ENCODE peak calls at places on chromosomes 6 and 20, in ten cellular contexts. One of them, this sample, is unnamed.
A peak's percentile ranks its signal among the peaks of the same experiment; 100 is the strongest.

GRCh38 chr6:32941412-32941784 is 570 bp upstream of the HLA-DMB start:
- DNase-seq in neural progenitor cell: peak; percentile 11
- DNase-seq in HCT116: no peak
- DNase-seq in ovary: no peak
- DNase-seq in tibial artery: no peak
- DNase-seq in stomach: no peak
- DNase-seq in left lung: no peak
- DNase-seq in Peyer's patch: peak; percentile 86
- DNase-seq in left ventricle myocardium inferior: no peak
- DNase-seq in pancreas: no peak
- DNase-seq in this sample: peak; percentile 93

GRCh38 chr6:104484626-104485025 is 375.1 kb downstream of the HACE1 start:
- DNase-seq in neural progenitor cell: no peak
- DNase-seq in HCT116: no peak
- DNase-seq in ovary: no peak
- DNase-seq in tibial artery: no peak
- DNase-seq in stomach: no peak
- DNase-seq in left lung: no peak
- DNase-seq in Peyer's patch: no peak
- DNase-seq in left ventricle myocardium inferior: no peak
- DNase-seq in pancreas: no peak
- DNase-seq in this sample: no peak

GRCh38 chr6:42405025-42405424 is 46.7 kb downstream of the TRERF1 start:
- DNase-seq in neural progenitor cell: no peak
- DNase-seq in HCT116: no peak
- DNase-seq in ovary: no peak
- DNase-seq in tibial artery: no peak
- DNase-seq in stomach: no peak
- DNase-seq in left lung: no peak
- DNase-seq in Peyer's patch: no peak
- DNase-seq in left ventricle myocardium inferior: no peak
- DNase-seq in pancreas: no peak
- DNase-seq in this sample: no peak

GRCh38 chr20:35650632-35651031 is 14.1 kb downstream of the CPNE1 start:
- DNase-seq in neural progenitor cell: no peak
- DNase-seq in HCT116: no peak
- DNase-seq in ovary: no peak
- DNase-seq in tibial artery: no peak
- DNase-seq in stomach: no peak
- DNase-seq in left lung: no peak
- DNase-seq in Peyer's patch: no peak
- DNase-seq in left ventricle myocardium inferior: no peak
- DNase-seq in pancreas: no peak
- DNase-seq in this sample: no peak

GRCh38 chr20:62413896-62414481 is 6.9 kb upstream of the CABLES2 start:
- DNase-seq in neural progenitor cell: peak; percentile 63
- DNase-seq in HCT116: no peak
- DNase-seq in ovary: no peak
- DNase-seq in tibial artery: no peak
- DNase-seq in stomach: no peak
- DNase-seq in left lung: no peak
- DNase-seq in Peyer's patch: peak; percentile 72
- DNase-seq in left ventricle myocardium inferior: no peak
- DNase-seq in pancreas: no peak
- DNase-seq in this sample: no peak

GRCh38 chr6:110816110-110816409 is 791 bp upstream of the CDK19 start:
- DNase-seq in neural progenitor cell: no peak
- DNase-seq in HCT116: no peak
- DNase-seq in ovary: no peak
- DNase-seq in tibial artery: no peak
- DNase-seq in stomach: no peak
- DNase-seq in left lung: no peak
- DNase-seq in Peyer's patch: no peak
- DNase-seq in left ventricle myocardium inferior: no peak
- DNase-seq in pancreas: no peak
- DNase-seq in this sample: no peak

GRCh38 chr6:54018722-54019121 is 92.5 kb upstream of the MLIP start:
- DNase-seq in neural progenitor cell: no peak
- DNase-seq in HCT116: no peak
- DNase-seq in ovary: no peak
- DNase-seq in tibial artery: no peak
- DNase-seq in stomach: no peak
- DNase-seq in left lung: no peak
- DNase-seq in Peyer's patch: no peak
- DNase-seq in left ventricle myocardium inferior: no peak
- DNase-seq in pancreas: no peak
- DNase-seq in this sample: no peak

GRCh38 chr6:6418421-6418820 is 98.0 kb upstream of the F13A1 start:
- DNase-seq in neural progenitor cell: no peak
- DNase-seq in HCT116: no peak
- DNase-seq in ovary: no peak
- DNase-seq in tibial artery: no peak
- DNase-seq in stomach: no peak
- DNase-seq in left lung: no peak
- DNase-seq in Peyer's patch: no peak
- DNase-seq in left ventricle myocardium inferior: no peak
- DNase-seq in pancreas: no peak
- DNase-seq in this sample: no peak

GRCh38 chr6:41541364-41541763 is 4.8 kb upstream of the FOXP4 start:
- DNase-seq in neural progenitor cell: no peak
- DNase-seq in HCT116: no peak
- DNase-seq in ovary: no peak
- DNase-seq in tibial artery: no peak
- DNase-seq in stomach: no peak
- DNase-seq in left lung: no peak
- DNase-seq in Peyer's patch: no peak
- DNase-seq in left ventricle myocardium inferior: no peak
- DNase-seq in pancreas: no peak
- DNase-seq in this sample: no peak

GRCh38 chr20:33377366-33377765 is 24.0 kb downstream of the CDK5RAP1 start:
- DNase-seq in neural progenitor cell: no peak
- DNase-seq in HCT116: no peak
- DNase-seq in ovary: no peak
- DNase-seq in tibial artery: no peak
- DNase-seq in stomach: no peak
- DNase-seq in left lung: no peak
- DNase-seq in Peyer's patch: no peak
- DNase-seq in left ventricle myocardium inferior: no peak
- DNase-seq in pancreas: no peak
- DNase-seq in this sample: no peak

GRCh38 chr20:25308671-25309394 is 60.9 kb downstream of the PYGB start:
- DNase-seq in neural progenitor cell: no peak
- DNase-seq in HCT116: peak; percentile 28
- DNase-seq in ovary: no peak
- DNase-seq in tibial artery: no peak
- DNase-seq in stomach: no peak
- DNase-seq in left lung: no peak
- DNase-seq in Peyer's patch: no peak
- DNase-seq in left ventricle myocardium inferior: no peak
- DNase-seq in pancreas: peak; percentile 44
- DNase-seq in this sample: no peak

GRCh38 chr6:100461920-100462295 is 2.8 kb downstream of the SIM1 start:
- DNase-seq in neural progenitor cell: no peak
- DNase-seq in HCT116: no peak
- DNase-seq in ovary: no peak
- DNase-seq in tibial artery: no peak
- DNase-seq in stomach: no peak
- DNase-seq in left lung: no peak
- DNase-seq in Peyer's patch: no peak
- DNase-seq in left ventricle myocardium inferior: no peak
- DNase-seq in pancreas: no peak
- DNase-seq in this sample: no peak
- H3K9me3 ChIP-seq in neural progenitor cell: no peaks in the 10 kb centered on the region
- H3K9me3 ChIP-seq in HCT116: no peaks in the 10 kb centered on the region
- H3K9me3 ChIP-seq in ovary: no peaks in the 10 kb centered on the region
- H3K9me3 ChIP-seq in tibial artery: no peaks in the 10 kb centered on the region
- H3K9me3 ChIP-seq in stomach: no peaks in the 10 kb centered on the region
- H3K9me3 ChIP-seq in left lung: no peaks in the 10 kb centered on the region
- H3K9me3 ChIP-seq in Peyer's patch: no peaks in the 10 kb centered on the region
- H3K9me3 ChIP-seq in left ventricle myocardium inferior: no peaks in the 10 kb centered on the region
- H3K9me3 ChIP-seq in pancreas: no peaks in the 10 kb centered on the region
- H3K9me3 ChIP-seq in this sample: no peaks in the 10 kb centered on the region

DNA sequence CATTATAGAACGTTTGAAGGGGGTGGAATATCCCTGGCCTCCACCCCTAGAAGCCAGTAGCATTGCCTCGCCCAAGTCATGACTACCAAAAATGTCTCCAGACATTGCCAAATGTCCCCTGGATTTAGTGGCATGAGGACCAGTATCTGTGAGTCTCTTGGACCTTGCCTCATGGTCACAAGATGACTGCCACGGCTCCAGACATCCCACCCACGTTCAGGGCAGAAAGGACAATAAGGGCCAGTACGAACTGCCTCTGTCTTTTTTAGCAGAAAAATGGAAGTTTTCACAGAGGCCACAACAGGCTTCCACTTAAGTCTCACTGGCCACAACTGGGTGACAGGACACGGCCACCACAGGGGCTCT is 5.4 kb downstream of the RBM38 start:
- DNase-seq in neural progenitor cell: no peak
- DNase-seq in HCT116: no peak
- DNase-seq in ovary: no peak
- DNase-seq in tibial artery: no peak
- DNase-seq in stomach: no peak
- DNase-seq in left lung: no peak
- DNase-seq in Peyer's patch: no peak
- DNase-seq in left ventricle myocardium inferior: no peak
- DNase-seq in pancreas: no peak
- DNase-seq in this sample: no peak
- H3K36me3 ChIP-seq in neural progenitor cell: no peaks in the 10 kb centered on the region
- H3K36me3 ChIP-seq in HCT116: peaks cover 32% of the 10 kb centered on the region
- H3K36me3 ChIP-seq in ovary: no peaks in the 10 kb centered on the region
- H3K36me3 ChIP-seq in tibial artery: peaks cover 22% of the 10 kb centered on the region
- H3K36me3 ChIP-seq in stomach: peaks cover 9% of the 10 kb centered on the region
- H3K36me3 ChIP-seq in left lung: no peaks in the 10 kb centered on the region
- H3K36me3 ChIP-seq in Peyer's patch: no peaks in the 10 kb centered on the region
- H3K36me3 ChIP-seq in left ventricle myocardium inferior: peaks cover 43% of the 10 kb centered on the region
- H3K36me3 ChIP-seq in pancreas: no peaks in the 10 kb centered on the region
- H3K36me3 ChIP-seq in this sample: peaks cover 92% of the 10 kb centered on the region

DNA sequence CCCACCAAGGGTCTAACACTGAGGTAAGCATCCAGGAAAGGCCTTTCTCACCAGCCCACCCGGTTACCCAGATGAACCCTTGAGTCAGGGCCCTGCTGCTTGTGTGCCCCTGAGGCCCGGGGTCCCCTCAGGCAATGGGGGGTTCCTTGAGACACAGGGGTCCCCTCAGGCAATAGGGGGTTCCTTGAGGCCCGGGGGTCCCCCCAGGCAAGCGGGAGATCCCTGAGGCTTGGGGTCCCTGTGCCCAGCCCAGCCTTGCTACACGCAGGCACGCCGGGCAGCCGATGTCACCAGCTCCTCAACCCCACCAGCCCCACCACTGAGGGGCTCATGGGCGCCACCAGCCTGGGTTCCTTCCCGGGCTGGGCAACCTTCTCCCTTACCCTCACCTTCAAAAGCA is 247.2 kb downstream of the TTLL2 start:
- DNase-seq in neural progenitor cell: no peak
- DNase-seq in HCT116: no peak
- DNase-seq in ovary: no peak
- DNase-seq in tibial artery: no peak
- DNase-seq in stomach: no peak
- DNase-seq in left lung: no peak
- DNase-seq in Peyer's patch: no peak
- DNase-seq in left ventricle myocardium inferior: no peak
- DNase-seq in pancreas: no peak
- DNase-seq in this sample: no peak
- H3K9me3 ChIP-seq in neural progenitor cell: no peaks in the 10 kb centered on the region
- H3K9me3 ChIP-seq in HCT116: no peaks in the 10 kb centered on the region
- H3K9me3 ChIP-seq in ovary: no peaks in the 10 kb centered on the region
- H3K9me3 ChIP-seq in tibial artery: no peaks in the 10 kb centered on the region
- H3K9me3 ChIP-seq in stomach: no peaks in the 10 kb centered on the region
- H3K9me3 ChIP-seq in left lung: no peaks in the 10 kb centered on the region
- H3K9me3 ChIP-seq in Peyer's patch: no peaks in the 10 kb centered on the region
- H3K9me3 ChIP-seq in left ventricle myocardium inferior: no peaks in the 10 kb centered on the region
- H3K9me3 ChIP-seq in pancreas: no peaks in the 10 kb centered on the region
- H3K9me3 ChIP-seq in this sample: no peaks in the 10 kb centered on the region

DNA sequence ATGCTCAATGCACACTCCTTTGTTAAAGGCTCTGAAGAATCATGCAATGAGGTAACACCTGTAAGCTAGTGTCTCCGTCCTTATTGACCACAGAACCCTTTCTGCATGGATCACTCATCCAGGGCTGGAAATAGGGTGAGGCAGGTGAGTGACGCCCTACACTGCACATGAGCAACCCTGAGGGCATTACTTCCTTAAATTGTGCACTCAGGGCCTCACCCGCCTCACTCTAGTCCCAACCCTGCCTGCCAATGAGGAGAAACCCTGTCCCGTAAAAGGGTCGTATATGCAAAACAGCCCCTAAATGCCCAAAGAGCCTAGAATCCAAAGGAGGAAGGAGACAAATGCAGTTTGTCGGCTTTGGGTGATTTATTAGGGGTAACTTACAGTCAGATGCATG is 33.6 kb upstream of the NOP56 start:
- DNase-seq in neural progenitor cell: no peak
- DNase-seq in HCT116: no peak
- DNase-seq in ovary: no peak
- DNase-seq in tibial artery: no peak
- DNase-seq in stomach: no peak
- DNase-seq in left lung: no peak
- DNase-seq in Peyer's patch: no peak
- DNase-seq in left ventricle myocardium inferior: no peak
- DNase-seq in pancreas: no peak
- DNase-seq in this sample: no peak
- H3K36me3 ChIP-seq in neural progenitor cell: no peaks in the 10 kb centered on the region
- H3K36me3 ChIP-seq in HCT116: no peaks in the 10 kb centered on the region
- H3K36me3 ChIP-seq in ovary: no peaks in the 10 kb centered on the region
- H3K36me3 ChIP-seq in tibial artery: no peaks in the 10 kb centered on the region
- H3K36me3 ChIP-seq in stomach: no peaks in the 10 kb centered on the region
- H3K36me3 ChIP-seq in left lung: no peaks in the 10 kb centered on the region
- H3K36me3 ChIP-seq in Peyer's patch: no peaks in the 10 kb centered on the region
- H3K36me3 ChIP-seq in left ventricle myocardium inferior: no peaks in the 10 kb centered on the region
- H3K36me3 ChIP-seq in pancreas: no peaks in the 10 kb centered on the region
- H3K36me3 ChIP-seq in this sample: no peaks in the 10 kb centered on the region

DNA sequence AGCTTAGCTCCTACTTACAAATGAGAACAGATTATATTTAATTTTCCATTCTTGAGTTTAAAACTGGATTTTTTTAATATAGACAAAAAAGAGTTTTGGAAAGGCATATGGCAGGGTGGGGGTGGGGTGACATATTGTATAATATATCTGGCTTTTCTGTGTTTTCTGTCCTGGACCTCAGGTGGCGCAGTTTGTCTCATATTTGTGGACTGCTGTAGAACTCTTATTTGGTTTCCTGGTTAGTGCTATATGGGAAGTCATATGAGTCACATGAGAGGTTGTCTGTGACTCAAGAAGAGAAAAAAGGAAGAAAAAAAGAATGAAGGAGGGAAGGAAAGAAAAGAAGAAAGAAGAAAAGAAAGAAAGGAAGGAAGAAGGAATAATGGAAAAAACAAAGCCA is 131.8 kb downstream of the CLVS2 start:
- DNase-seq in neural progenitor cell: no peak
- DNase-seq in HCT116: no peak
- DNase-seq in ovary: no peak
- DNase-seq in tibial artery: no peak
- DNase-seq in stomach: no peak
- DNase-seq in left lung: no peak
- DNase-seq in Peyer's patch: no peak
- DNase-seq in left ventricle myocardium inferior: no peak
- DNase-seq in pancreas: no peak
- DNase-seq in this sample: no peak
- H3K9me3 ChIP-seq in neural progenitor cell: no peaks in the 10 kb centered on the region
- H3K9me3 ChIP-seq in HCT116: no peaks in the 10 kb centered on the region
- H3K9me3 ChIP-seq in ovary: no peaks in the 10 kb centered on the region
- H3K9me3 ChIP-seq in tibial artery: no peaks in the 10 kb centered on the region
- H3K9me3 ChIP-seq in stomach: no peaks in the 10 kb centered on the region
- H3K9me3 ChIP-seq in left lung: no peaks in the 10 kb centered on the region
- H3K9me3 ChIP-seq in Peyer's patch: no peaks in the 10 kb centered on the region
- H3K9me3 ChIP-seq in left ventricle myocardium inferior: no peaks in the 10 kb centered on the region
- H3K9me3 ChIP-seq in pancreas: no peaks in the 10 kb centered on the region
- H3K9me3 ChIP-seq in this sample: no peaks in the 10 kb centered on the region

GRCh38 chr20:48958743-48959142 is 37.2 kb downstream of the ARFGEF2 start:
- DNase-seq in neural progenitor cell: no peak
- DNase-seq in HCT116: no peak
- DNase-seq in ovary: no peak
- DNase-seq in tibial artery: no peak
- DNase-seq in stomach: no peak
- DNase-seq in left lung: no peak
- DNase-seq in Peyer's patch: no peak
- DNase-seq in left ventricle myocardium inferior: no peak
- DNase-seq in pancreas: no peak
- DNase-seq in this sample: no peak
- H3K36me3 ChIP-seq in neural progenitor cell: no peaks in the 10 kb centered on the region
- H3K36me3 ChIP-seq in HCT116: peaks cover 4% of the 10 kb centered on the region
- H3K36me3 ChIP-seq in ovary: no peaks in the 10 kb centered on the region
- H3K36me3 ChIP-seq in tibial artery: peaks cover 44% of the 10 kb centered on the region
- H3K36me3 ChIP-seq in stomach: peaks cover 54% of the 10 kb centered on the region
- H3K36me3 ChIP-seq in left lung: no peaks in the 10 kb centered on the region
- H3K36me3 ChIP-seq in Peyer's patch: no peaks in the 10 kb centered on the region
- H3K36me3 ChIP-seq in left ventricle myocardium inferior: peaks cover 84% of the 10 kb centered on the region
- H3K36me3 ChIP-seq in pancreas: peaks cover 15% of the 10 kb centered on the region
- H3K36me3 ChIP-seq in this sample: peaks cover 72% of the 10 kb centered on the region

This sample was measured in OCI-LY7.